ENCODE peak calls at places on chromosomes 1 and 21, in ten cellular contexts. One of them, this sample, is unnamed.

GRCh38 chr1:205041998-205042910 is 758 bp upstream of the CNTN2 start:
- DNase-seq in stimulated activated naive CD4-positive, alpha-beta T cell: no peak
- DNase-seq in glutamatergic neuron: peak; percentile 54
- DNase-seq in GM12865: no peak
- DNase-seq in ureter: no peak
- DNase-seq in naive thymus-derived CD8-positive, alpha-beta T cell: no peak
- DNase-seq in renal cortical epithelial cell: no peak
- DNase-seq in stimulated activated CD4-positive, alpha-beta T cell treated with anti-CD3 and anti-CD28 coated beads, Interleukin-4, amount 100 ng/mL, for 4 hours: no peak
- DNase-seq in D341Med: no peak
- DNase-seq in AG08395: no peak
- DNase-seq in this sample: no peak

GRCh38 chr1:197526736-197527371 is 248.4 kb downstream of the DENND1B start:
- DNase-seq in stimulated activated naive CD4-positive, alpha-beta T cell: peak; percentile 28
- DNase-seq in glutamatergic neuron: no peak
- DNase-seq in GM12865: peak; percentile 23
- DNase-seq in ureter: no peak
- DNase-seq in naive thymus-derived CD8-positive, alpha-beta T cell: no peak
- DNase-seq in renal cortical epithelial cell: peak; percentile 37
- DNase-seq in stimulated activated CD4-positive, alpha-beta T cell treated with anti-CD3 and anti-CD28 coated beads, Interleukin-4, amount 100 ng/mL, for 4 hours: no peak
- DNase-seq in D341Med: no peak
- DNase-seq in AG08395: peak; percentile 27
- DNase-seq in this sample: no peak

GRCh38 chr1:67338642-67339041 is 31.0 kb downstream of the IL12RB2 start:
- DNase-seq in stimulated activated naive CD4-positive, alpha-beta T cell: no peak
- DNase-seq in glutamatergic neuron: no peak
- DNase-seq in GM12865: peak; percentile 79
- DNase-seq in ureter: no peak
- DNase-seq in naive thymus-derived CD8-positive, alpha-beta T cell: no peak
- DNase-seq in renal cortical epithelial cell: peak; percentile 54
- DNase-seq in stimulated activated CD4-positive, alpha-beta T cell treated with anti-CD3 and anti-CD28 coated beads, Interleukin-4, amount 100 ng/mL, for 4 hours: no peak
- DNase-seq in D341Med: no peak
- DNase-seq in AG08395: no peak
- DNase-seq in this sample: no peak

GRCh38 chr1:221328371-221328770 is 413.5 kb downstream of the DUSP10 start:
- DNase-seq in stimulated activated naive CD4-positive, alpha-beta T cell: no peak
- DNase-seq in glutamatergic neuron: no peak
- DNase-seq in GM12865: no peak
- DNase-seq in ureter: no peak
- DNase-seq in naive thymus-derived CD8-positive, alpha-beta T cell: no peak
- DNase-seq in renal cortical epithelial cell: no peak
- DNase-seq in stimulated activated CD4-positive, alpha-beta T cell treated with anti-CD3 and anti-CD28 coated beads, Interleukin-4, amount 100 ng/mL, for 4 hours: no peak
- DNase-seq in D341Med: no peak
- DNase-seq in AG08395: no peak
- DNase-seq in this sample: no peak

GRCh38 chr1:230090194-230090711 is 23.2 kb downstream of the GALNT2 start:
- DNase-seq in stimulated activated naive CD4-positive, alpha-beta T cell: no peak
- DNase-seq in glutamatergic neuron: no peak
- DNase-seq in GM12865: no peak
- DNase-seq in ureter: no peak
- DNase-seq in naive thymus-derived CD8-positive, alpha-beta T cell: no peak
- DNase-seq in renal cortical epithelial cell: peak; percentile 68
- DNase-seq in stimulated activated CD4-positive, alpha-beta T cell treated with anti-CD3 and anti-CD28 coated beads, Interleukin-4, amount 100 ng/mL, for 4 hours: no peak
- DNase-seq in D341Med: no peak
- DNase-seq in AG08395: peak; percentile 51
- DNase-seq in this sample: no peak

GRCh38 chr1:2252423-2252822 is 24.3 kb downstream of the SKI start:
- DNase-seq in stimulated activated naive CD4-positive, alpha-beta T cell: no peak
- DNase-seq in glutamatergic neuron: peak; percentile 6
- DNase-seq in GM12865: no peak
- DNase-seq in ureter: no peak
- DNase-seq in naive thymus-derived CD8-positive, alpha-beta T cell: no peak
- DNase-seq in renal cortical epithelial cell: no peak
- DNase-seq in stimulated activated CD4-positive, alpha-beta T cell treated with anti-CD3 and anti-CD28 coated beads, Interleukin-4, amount 100 ng/mL, for 4 hours: no peak
- DNase-seq in D341Med: no peak
- DNase-seq in AG08395: no peak
- DNase-seq in this sample: no peak

GRCh38 chr21:46366561-46366960 is 42.6 kb downstream of the PCNT start:
- DNase-seq in stimulated activated naive CD4-positive, alpha-beta T cell: no peak
- DNase-seq in glutamatergic neuron: no peak
- DNase-seq in GM12865: no peak
- DNase-seq in ureter: no peak
- DNase-seq in naive thymus-derived CD8-positive, alpha-beta T cell: no peak
- DNase-seq in renal cortical epithelial cell: no peak
- DNase-seq in stimulated activated CD4-positive, alpha-beta T cell treated with anti-CD3 and anti-CD28 coated beads, Interleukin-4, amount 100 ng/mL, for 4 hours: no peak
- DNase-seq in D341Med: no peak
- DNase-seq in AG08395: no peak
- DNase-seq in this sample: no peak

GRCh38 chr1:24588573-24588972 is 32.7 kb downstream of the NCMAP start:
- DNase-seq in stimulated activated naive CD4-positive, alpha-beta T cell: no peak
- DNase-seq in glutamatergic neuron: no peak
- DNase-seq in GM12865: no peak
- DNase-seq in ureter: no peak
- DNase-seq in naive thymus-derived CD8-positive, alpha-beta T cell: no peak
- DNase-seq in renal cortical epithelial cell: no peak
- DNase-seq in stimulated activated CD4-positive, alpha-beta T cell treated with anti-CD3 and anti-CD28 coated beads, Interleukin-4, amount 100 ng/mL, for 4 hours: no peak
- DNase-seq in D341Med: no peak
- DNase-seq in AG08395: no peak
- DNase-seq in this sample: no peak

GRCh38 chr1:81710858-81711257 is 89.9 kb upstream of the ADGRL2 start:
- DNase-seq in stimulated activated naive CD4-positive, alpha-beta T cell: no peak
- DNase-seq in glutamatergic neuron: no peak
- DNase-seq in GM12865: no peak
- DNase-seq in ureter: no peak
- DNase-seq in naive thymus-derived CD8-positive, alpha-beta T cell: no peak
- DNase-seq in renal cortical epithelial cell: no peak
- DNase-seq in stimulated activated CD4-positive, alpha-beta T cell treated with anti-CD3 and anti-CD28 coated beads, Interleukin-4, amount 100 ng/mL, for 4 hours: no peak
- DNase-seq in D341Med: no peak
- DNase-seq in AG08395: no peak
- DNase-seq in this sample: no peak

GRCh38 chr1:180633092-180634045 is 1.5 kb downstream of the XPR1 start:
- DNase-seq in stimulated activated naive CD4-positive, alpha-beta T cell: no peak
- DNase-seq in glutamatergic neuron: no peak
- DNase-seq in GM12865: no peak
- DNase-seq in ureter: no peak
- DNase-seq in naive thymus-derived CD8-positive, alpha-beta T cell: no peak
- DNase-seq in renal cortical epithelial cell: no peak
- DNase-seq in stimulated activated CD4-positive, alpha-beta T cell treated with anti-CD3 and anti-CD28 coated beads, Interleukin-4, amount 100 ng/mL, for 4 hours: no peak
- DNase-seq in D341Med: no peak
- DNase-seq in AG08395: peak; percentile 20
- DNase-seq in this sample: no peak

GRCh38 chr1:166167395-166167922 is 658 bp upstream of the FAM78B start:
- DNase-seq in stimulated activated naive CD4-positive, alpha-beta T cell: no peak
- DNase-seq in glutamatergic neuron: no peak
- DNase-seq in GM12865: no peak
- DNase-seq in ureter: no peak
- DNase-seq in naive thymus-derived CD8-positive, alpha-beta T cell: no peak
- DNase-seq in renal cortical epithelial cell: peak; percentile 21
- DNase-seq in stimulated activated CD4-positive, alpha-beta T cell treated with anti-CD3 and anti-CD28 coated beads, Interleukin-4, amount 100 ng/mL, for 4 hours: no peak
- DNase-seq in D341Med: no peak
- DNase-seq in AG08395: no peak
- DNase-seq in this sample: no peak

GRCh38 chr1:61131716-61132115 is 49.4 kb downstream of the NFIA start:
- DNase-seq in stimulated activated naive CD4-positive, alpha-beta T cell: no peak
- DNase-seq in glutamatergic neuron: no peak
- DNase-seq in GM12865: no peak
- DNase-seq in ureter: no peak
- DNase-seq in naive thymus-derived CD8-positive, alpha-beta T cell: no peak
- DNase-seq in renal cortical epithelial cell: no peak
- DNase-seq in stimulated activated CD4-positive, alpha-beta T cell treated with anti-CD3 and anti-CD28 coated beads, Interleukin-4, amount 100 ng/mL, for 4 hours: no peak
- DNase-seq in D341Med: no peak
- DNase-seq in AG08395: no peak
- DNase-seq in this sample: no peak

GRCh38 chr1:223059526-223059925 is 83.5 kb downstream of the TLR5 start:
- DNase-seq in stimulated activated naive CD4-positive, alpha-beta T cell: no peak
- DNase-seq in glutamatergic neuron: no peak
- DNase-seq in GM12865: no peak
- DNase-seq in ureter: no peak
- DNase-seq in naive thymus-derived CD8-positive, alpha-beta T cell: no peak
- DNase-seq in renal cortical epithelial cell: no peak
- DNase-seq in stimulated activated CD4-positive, alpha-beta T cell treated with anti-CD3 and anti-CD28 coated beads, Interleukin-4, amount 100 ng/mL, for 4 hours: no peak
- DNase-seq in D341Med: no peak
- DNase-seq in AG08395: no peak
- DNase-seq in this sample: no peak

GRCh38 chr1:162756523-162756922 is 34.0 kb upstream of the HSD17B7 start:
- DNase-seq in stimulated activated naive CD4-positive, alpha-beta T cell: no peak
- DNase-seq in glutamatergic neuron: no peak
- DNase-seq in GM12865: no peak
- DNase-seq in ureter: no peak
- DNase-seq in naive thymus-derived CD8-positive, alpha-beta T cell: no peak
- DNase-seq in renal cortical epithelial cell: peak; percentile 3
- DNase-seq in stimulated activated CD4-positive, alpha-beta T cell treated with anti-CD3 and anti-CD28 coated beads, Interleukin-4, amount 100 ng/mL, for 4 hours: no peak
- DNase-seq in D341Med: no peak
- DNase-seq in AG08395: peak; percentile 38
- DNase-seq in this sample: no peak

GRCh38 chr1:228062812-228063211 is 19.7 kb upstream of the ARF1 start:
- DNase-seq in stimulated activated naive CD4-positive, alpha-beta T cell: no peak
- DNase-seq in glutamatergic neuron: peak; percentile 10
- DNase-seq in GM12865: no peak
- DNase-seq in ureter: no peak
- DNase-seq in naive thymus-derived CD8-positive, alpha-beta T cell: peak; percentile 16
- DNase-seq in renal cortical epithelial cell: no peak
- DNase-seq in stimulated activated CD4-positive, alpha-beta T cell treated with anti-CD3 and anti-CD28 coated beads, Interleukin-4, amount 100 ng/mL, for 4 hours: no peak
- DNase-seq in D341Med: no peak
- DNase-seq in AG08395: no peak
- DNase-seq in this sample: no peak

GRCh38 chr1:41314781-41315481 is 46.3 kb upstream of the FOXO6 start:
- DNase-seq in stimulated activated naive CD4-positive, alpha-beta T cell: no peak
- DNase-seq in glutamatergic neuron: no peak
- DNase-seq in GM12865: no peak
- DNase-seq in ureter: no peak
- DNase-seq in naive thymus-derived CD8-positive, alpha-beta T cell: no peak
- DNase-seq in renal cortical epithelial cell: no peak
- DNase-seq in stimulated activated CD4-positive, alpha-beta T cell treated with anti-CD3 and anti-CD28 coated beads, Interleukin-4, amount 100 ng/mL, for 4 hours: no peak
- DNase-seq in D341Med: peak; percentile 79
- DNase-seq in AG08395: no peak
- DNase-seq in this sample: no peak

GRCh38 chr1:158329807-158330206 is 1.5 kb downstream of the CD1B start:
- DNase-seq in stimulated activated naive CD4-positive, alpha-beta T cell: no peak
- DNase-seq in glutamatergic neuron: no peak
- DNase-seq in GM12865: peak; percentile 22
- DNase-seq in ureter: no peak
- DNase-seq in naive thymus-derived CD8-positive, alpha-beta T cell: no peak
- DNase-seq in renal cortical epithelial cell: peak; percentile 35
- DNase-seq in stimulated activated CD4-positive, alpha-beta T cell treated with anti-CD3 and anti-CD28 coated beads, Interleukin-4, amount 100 ng/mL, for 4 hours: no peak
- DNase-seq in D341Med: no peak
- DNase-seq in AG08395: no peak
- DNase-seq in this sample: no peak

GRCh38 chr1:86277909-86278308 is 118.2 kb downstream of the ODF2L start:
- DNase-seq in stimulated activated naive CD4-positive, alpha-beta T cell: no peak
- DNase-seq in glutamatergic neuron: no peak
- DNase-seq in GM12865: no peak
- DNase-seq in ureter: no peak
- DNase-seq in naive thymus-derived CD8-positive, alpha-beta T cell: no peak
- DNase-seq in renal cortical epithelial cell: peak; percentile 89
- DNase-seq in stimulated activated CD4-positive, alpha-beta T cell treated with anti-CD3 and anti-CD28 coated beads, Interleukin-4, amount 100 ng/mL, for 4 hours: no peak
- DNase-seq in D341Med: no peak
- DNase-seq in AG08395: no peak
- DNase-seq in this sample: no peak

GRCh38 chr1:71593523-71593922 is 512.7 kb upstream of the ZRANB2 start:
- DNase-seq in stimulated activated naive CD4-positive, alpha-beta T cell: no peak
- DNase-seq in glutamatergic neuron: no peak
- DNase-seq in GM12865: peak; percentile 15
- DNase-seq in ureter: no peak
- DNase-seq in naive thymus-derived CD8-positive, alpha-beta T cell: no peak
- DNase-seq in renal cortical epithelial cell: no peak
- DNase-seq in stimulated activated CD4-positive, alpha-beta T cell treated with anti-CD3 and anti-CD28 coated beads, Interleukin-4, amount 100 ng/mL, for 4 hours: no peak
- DNase-seq in D341Med: peak; percentile 20
- DNase-seq in AG08395: peak; percentile 7
- DNase-seq in this sample: no peak

GRCh38 chr1:6185151-6185550 is 5.0 kb upstream of the CHD5 start:
- DNase-seq in stimulated activated naive CD4-positive, alpha-beta T cell: no peak
- DNase-seq in glutamatergic neuron: no peak
- DNase-seq in GM12865: no peak
- DNase-seq in ureter: no peak
- DNase-seq in naive thymus-derived CD8-positive, alpha-beta T cell: no peak
- DNase-seq in renal cortical epithelial cell: peak; percentile 87
- DNase-seq in stimulated activated CD4-positive, alpha-beta T cell treated with anti-CD3 and anti-CD28 coated beads, Interleukin-4, amount 100 ng/mL, for 4 hours: no peak
- DNase-seq in D341Med: no peak
- DNase-seq in AG08395: no peak
- DNase-seq in this sample: peak; percentile 22

GRCh38 chr1:201540846-201541735 is 2.2 kb downstream of the NAV1 start:
- DNase-seq in stimulated activated naive CD4-positive, alpha-beta T cell: no peak
- DNase-seq in glutamatergic neuron: no peak
- DNase-seq in GM12865: no peak
- DNase-seq in ureter: no peak
- DNase-seq in naive thymus-derived CD8-positive, alpha-beta T cell: no peak
- DNase-seq in renal cortical epithelial cell: no peak
- DNase-seq in stimulated activated CD4-positive, alpha-beta T cell treated with anti-CD3 and anti-CD28 coated beads, Interleukin-4, amount 100 ng/mL, for 4 hours: no peak
- DNase-seq in D341Med: no peak
- DNase-seq in AG08395: no peak
- DNase-seq in this sample: no peak

GRCh38 chr21:44065428-44065827 is 41.8 kb upstream of the PWP2 start:
- DNase-seq in stimulated activated naive CD4-positive, alpha-beta T cell: peak; percentile 90
- DNase-seq in glutamatergic neuron: no peak
- DNase-seq in GM12865: peak; percentile 39
- DNase-seq in ureter: no peak
- DNase-seq in naive thymus-derived CD8-positive, alpha-beta T cell: peak; percentile 90
- DNase-seq in renal cortical epithelial cell: no peak
- DNase-seq in stimulated activated CD4-positive, alpha-beta T cell treated with anti-CD3 and anti-CD28 coated beads, Interleukin-4, amount 100 ng/mL, for 4 hours: peak; percentile 47
- DNase-seq in D341Med: no peak
- DNase-seq in AG08395: no peak
- DNase-seq in this sample: no peak

GRCh38 chr1:55063562-55063942 is 24.2 kb downstream of the PCSK9 start:
- DNase-seq in stimulated activated naive CD4-positive, alpha-beta T cell: no peak
- DNase-seq in glutamatergic neuron: no peak
- DNase-seq in GM12865: no peak
- DNase-seq in ureter: no peak
- DNase-seq in naive thymus-derived CD8-positive, alpha-beta T cell: no peak
- DNase-seq in renal cortical epithelial cell: no peak
- DNase-seq in stimulated activated CD4-positive, alpha-beta T cell treated with anti-CD3 and anti-CD28 coated beads, Interleukin-4, amount 100 ng/mL, for 4 hours: no peak
- DNase-seq in D341Med: no peak
- DNase-seq in AG08395: no peak
- DNase-seq in this sample: no peak